ENCODE peak calls at places on chromosomes 13 and 19, in four cellular contexts. R is kidney epithelial cell, N is adrenal gland, V is Panc1. G is an unnamed sample.

GRCh38 chr19:46580247-46580646 is 20.9 kb upstream of the CALM3 start:
- DNase-seq in R (no peak), N (no peak), V (no peak), G (no peak)

GRCh38 chr19:53538378-53539109 is 599 bp downstream of the ZNF331 start:
- DNase-seq in R (no peak), N (no peak), V (no peak), G (no peak)

GRCh38 chr13:99227909-99228688 is 27.4 kb downstream of the UBAC2 start:
- DNase-seq in R (no peak), N (peak), V (no peak), G (no peak)

GRCh38 chr13:113595131-113595530 is 10.6 kb downstream of the TFDP1 start:
- DNase-seq in R (no peak), N (no peak), V (no peak), G (no peak)

GRCh38 chr13:99721606-99722384 is 220.5 kb downstream of the TM9SF2 start:
- DNase-seq in R (no peak), N (no peak), V (no peak), G (peak)

GRCh38 chr13:42612021-42612765 is 38.2 kb downstream of the TNFSF11 start:
- DNase-seq in R (no peak), N (no peak), V (no peak), G (no peak)

GRCh38 chr19:32188921-32189320 is 156.5 kb upstream of the ZNF507 start:
- DNase-seq in R (no peak), N (no peak), V (no peak), G (no peak)

GRCh38 chr19:38003427-38004099 is 96.6 kb downstream of the SIPA1L3 start:
- DNase-seq in R (peak), N (peak), V (no peak), G (peak)

GRCh38 chr19:14528419-14529253 is 758 bp upstream of the TECR start:
- DNase-seq in R (no peak), N (no peak), V (no peak), G (no peak)

GRCh38 chr19:14393303-14393702 is 12.1 kb downstream of the ADGRE5 start:
- DNase-seq in R (no peak), N (no peak), V (no peak), G (no peak)

GRCh38 chr19:40718774-40719391 is 2.0 kb downstream of the ITPKC start:
- DNase-seq in R (no peak), N (peak), V (no peak), G (no peak)

GRCh38 chr13:73984949-73985691 is 149.1 kb downstream of the KLF12 start:
- DNase-seq in R (no peak), N (no peak), V (no peak), G (no peak)

GRCh38 chr13:112877976-112878955 is 90.7 kb upstream of the MCF2L start:
- DNase-seq in R (no peak), N (no peak), V (no peak), G (no peak)

GRCh38 chr19:383922-384800 is 24.8 kb downstream of the C2CD4C start:
- DNase-seq in R (no peak), N (no peak), V (no peak), G (no peak)

GRCh38 chr19:23957660-23958281 is 43.1 kb downstream of the ZNF726 start:
- DNase-seq in R (peak), N (no peak), V (peak), G (peak)

GRCh38 chr19:41746593-41747227 is 8.6 kb upstream of the CEACAM6 start:
- DNase-seq in R (no peak), N (peak), V (no peak), G (no peak)

GRCh38 chr13:113802090-113802531 is 43.1 kb downstream of the TMEM255B start:
- DNase-seq in R (peak), N (no peak), V (no peak), G (no peak)

GRCh38 chr13:21674271-21675009 is 3.6 kb downstream of the FGF9 start:
- DNase-seq in R (no peak), N (peak), V (no peak), G (no peak)

GRCh38 chr19:41224632-41225031 is 5.6 kb downstream of the AXL start:
- DNase-seq in R (no peak), N (no peak), V (no peak), G (no peak)

GRCh38 chr19:29499921-29500590 is 25.7 kb upstream of the VSTM2B start:
- DNase-seq in R (no peak), N (no peak), V (no peak), G (no peak)

GRCh38 chr13:75547917-75548316 is 1.7 kb upstream of the UCHL3 start:
- DNase-seq in R (no peak), N (peak), V (no peak), G (no peak)

GRCh38 chr13:65656740-65657329 is 1573.3 kb downstream of the PCDH9 start:
- DNase-seq in R (no peak), N (no peak), V (no peak), G (no peak)

GRCh38 chr13:101785858-101786257 is 333.4 kb downstream of the ITGBL1 start:
- DNase-seq in R (peak), N (no peak), V (peak), G (no peak)

GRCh38 chr13:25232937-25233515 is 54.3 kb downstream of the MTMR6 start:
- DNase-seq in R (no peak), N (no peak), V (no peak), G (no peak)

GRCh38 chr13:44780586-44781280 is 204.6 kb upstream of the TSC22D1 start:
- DNase-seq in R (no peak), N (no peak), V (no peak), G (no peak)

GRCh38 chr19:41441321-41441945 is 1.5 kb upstream of the ERICH4 start:
- DNase-seq in R (no peak), N (no peak), V (no peak), G (no peak)

GRCh38 chr19:10086032-10086903 is at the start of gene SHFL:
- DNase-seq in R (no peak), N (peak), V (no peak), G (no peak)

GRCh38 chr19:2636897-2637683 is 65.4 kb downstream of the GNG7 start:
- DNase-seq in R (no peak), N (peak), V (no peak), G (no peak)

GRCh38 chr19:38362076-38362945 is 12.1 kb upstream of the PSMD8 start:
- DNase-seq in R (no peak), N (peak), V (peak), G (no peak)

GRCh38 chr19:30676990-30677679 is 305.0 kb downstream of the ZNF536 start:
- DNase-seq in R (no peak), N (no peak), V (no peak), G (no peak)
- H3K4me3 ChIP-seq in R (no peak), N (no peak), V (no peak), G (no peak)

GRCh38 chr19:55625004-55625326 is 599 bp upstream of the ZNF784 start:
- DNase-seq in R (no peak), N (no peak), V (no peak), G (no peak)

GRCh38 chr19:55623130-55623868 is 1.1 kb downstream of the ZNF784 start:
- DNase-seq in R (no peak), N (no peak), V (no peak), G (no peak)

GRCh38 chr19:55622242-55622969 is 2.0 kb downstream of the ZNF784 start:
- DNase-seq in R (no peak), N (peak), V (no peak), G (no peak)

GRCh38 chr19:55624109-55625003 is at the start of gene ZNF784:
- DNase-seq in R (no peak), N (peak), V (no peak), G (no peak)

DNA sequence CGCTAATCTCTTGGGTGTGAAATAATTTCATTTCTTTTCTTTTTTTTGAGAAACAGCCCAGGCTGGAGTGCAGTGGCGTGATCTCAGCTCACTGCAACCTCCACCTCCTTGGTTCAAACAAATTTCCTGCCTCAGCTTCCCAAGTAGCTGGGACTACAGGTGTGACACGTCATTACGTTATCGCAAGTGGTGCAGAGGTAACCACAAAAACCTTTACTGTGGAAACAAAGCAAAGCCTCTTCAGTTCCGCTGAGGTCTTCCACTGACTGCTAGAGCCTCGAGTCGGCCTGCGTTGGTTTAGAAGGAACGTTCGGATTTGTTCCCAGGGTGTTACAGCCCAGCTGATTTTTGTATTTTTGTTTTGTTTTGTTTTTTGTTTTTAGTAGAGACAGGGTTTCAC is 2.0 kb upstream of the ZNF784 start:
- DNase-seq in R (no peak), N (no peak), V (no peak), G (no peak)
- TF ChIP-seq CTCF in R (no peak), N (no peak), V (no peak), G (no peak)

GRCh38 chr19:4453232-4454179 is 4.1 kb downstream of the UBXN6 start:
- DNase-seq in R (no peak), N (peak), V (no peak), G (no peak)
- H3K4me3 ChIP-seq in R (no peak), N (no peak), V (no peak), G (no peak)

GRCh38 chr13:48567521-48568331 is 34.8 kb upstream of the RCBTB2 start:
- DNase-seq in R (no peak), N (peak), V (no peak), G (no peak)
- TF ChIP-seq CTCF in R (no peak), N (peak), V (no peak), G (no peak)

DNA sequence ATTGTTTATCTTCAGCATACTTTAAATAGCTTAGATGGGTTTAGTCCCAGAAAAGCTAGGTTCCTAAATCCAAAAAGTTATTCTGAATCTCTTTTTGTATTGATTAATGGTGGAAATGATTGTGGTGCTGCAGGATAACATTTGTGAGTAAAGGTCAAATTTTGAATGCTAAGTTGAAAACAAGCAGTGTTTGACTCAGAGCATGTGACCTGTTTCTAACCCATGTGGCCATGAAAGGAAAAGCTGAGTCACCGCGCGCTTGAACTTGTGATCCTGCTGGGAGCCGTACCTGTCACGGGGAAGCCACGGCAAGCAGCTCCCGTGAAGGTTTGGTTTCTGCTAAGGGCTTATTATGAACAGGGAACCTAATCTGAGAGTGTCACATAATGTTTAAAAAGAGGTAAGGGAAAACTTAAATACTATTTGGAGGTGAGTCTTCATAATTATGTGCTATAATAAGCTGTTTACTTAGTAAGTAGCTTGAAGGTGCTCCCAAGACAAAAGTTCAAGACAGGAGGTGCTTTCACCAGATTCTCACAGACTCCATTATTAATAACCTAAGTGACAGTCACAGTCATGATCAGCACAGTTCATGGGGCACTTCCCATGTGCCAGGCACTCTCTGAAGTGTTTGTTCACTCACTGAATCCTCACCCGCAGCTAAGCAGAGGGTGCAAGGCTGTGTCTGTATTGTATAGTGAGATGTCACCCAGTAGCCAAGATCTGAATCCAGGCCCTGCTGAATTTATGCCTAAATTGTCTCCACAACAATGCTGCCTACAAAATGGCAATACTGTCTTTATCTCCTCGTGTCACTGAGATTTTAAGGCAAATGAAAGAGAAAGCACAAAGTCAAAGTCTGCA is 286.5 kb downstream of the MYO16 start:
- DNase-seq in R (peak), N (peak), V (no peak), G (peak)
- H3K4me3 ChIP-seq in R (no peak), N (no peak), V (peak), G (no peak)